ENCODE peak calls at places on chromosomes 6 and 20, in eight cellular contexts. One of them, this sample, is unnamed.

GRCh38 chr6:48764261-48764660 is 653.3 kb upstream of the PTCHD4 start:
- DNase-seq in upper lobe of left lung: no peak
- DNase-seq in neural progenitor cell: no peak
- DNase-seq in natural killer cell: no peak
- DNase-seq in fibroblast of lung: peak
- DNase-seq in psoas muscle: no peak
- DNase-seq in left lung: no peak
- DNase-seq in left ventricle myocardium inferior: no peak
- DNase-seq in this sample: no peak

GRCh38 chr6:117531758-117532276 is 49.3 kb downstream of the DCBLD1 start:
- DNase-seq in upper lobe of left lung: no peak
- DNase-seq in neural progenitor cell: no peak
- DNase-seq in natural killer cell: no peak
- DNase-seq in fibroblast of lung: no peak
- DNase-seq in psoas muscle: no peak
- DNase-seq in left lung: no peak
- DNase-seq in left ventricle myocardium inferior: no peak
- DNase-seq in this sample: no peak

GRCh38 chr20:17688965-17689364 is 6.9 kb upstream of the RRBP1 start:
- DNase-seq in upper lobe of left lung: no peak
- DNase-seq in neural progenitor cell: no peak
- DNase-seq in natural killer cell: no peak
- DNase-seq in fibroblast of lung: peak
- DNase-seq in psoas muscle: no peak
- DNase-seq in left lung: no peak
- DNase-seq in left ventricle myocardium inferior: no peak
- DNase-seq in this sample: no peak

GRCh38 chr20:46647469-46647868 is 3.8 kb downstream of the SLC13A3 start:
- DNase-seq in upper lobe of left lung: no peak
- DNase-seq in neural progenitor cell: peak
- DNase-seq in natural killer cell: no peak
- DNase-seq in fibroblast of lung: no peak
- DNase-seq in psoas muscle: no peak
- DNase-seq in left lung: no peak
- DNase-seq in left ventricle myocardium inferior: no peak
- DNase-seq in this sample: no peak

GRCh38 chr20:16001286-16001685 is 572.0 kb downstream of the KIF16B start:
- DNase-seq in upper lobe of left lung: no peak
- DNase-seq in neural progenitor cell: no peak
- DNase-seq in natural killer cell: no peak
- DNase-seq in fibroblast of lung: peak
- DNase-seq in psoas muscle: no peak
- DNase-seq in left lung: no peak
- DNase-seq in left ventricle myocardium inferior: no peak
- DNase-seq in this sample: no peak

GRCh38 chr6:49606696-49607390 is 29.8 kb downstream of the RHAG start:
- DNase-seq in upper lobe of left lung: peak
- DNase-seq in neural progenitor cell: peak
- DNase-seq in natural killer cell: no peak
- DNase-seq in fibroblast of lung: peak
- DNase-seq in psoas muscle: no peak
- DNase-seq in left lung: no peak
- DNase-seq in left ventricle myocardium inferior: no peak
- DNase-seq in this sample: no peak

GRCh38 chr6:38180586-38180985 is 361.1 kb downstream of the ZFAND3 start:
- DNase-seq in upper lobe of left lung: peak
- DNase-seq in neural progenitor cell: no peak
- DNase-seq in natural killer cell: no peak
- DNase-seq in fibroblast of lung: no peak
- DNase-seq in psoas muscle: no peak
- DNase-seq in left lung: no peak
- DNase-seq in left ventricle myocardium inferior: no peak
- DNase-seq in this sample: no peak

GRCh38 chr6:24191346-24191745 is 65.3 kb downstream of the NRSN1 start:
- DNase-seq in upper lobe of left lung: no peak
- DNase-seq in neural progenitor cell: no peak
- DNase-seq in natural killer cell: no peak
- DNase-seq in fibroblast of lung: no peak
- DNase-seq in psoas muscle: no peak
- DNase-seq in left lung: no peak
- DNase-seq in left ventricle myocardium inferior: no peak
- DNase-seq in this sample: no peak

GRCh38 chr20:52572687-52573086 is 381.1 kb upstream of the ZFP64 start:
- DNase-seq in upper lobe of left lung: no peak
- DNase-seq in neural progenitor cell: no peak
- DNase-seq in natural killer cell: no peak
- DNase-seq in fibroblast of lung: peak
- DNase-seq in psoas muscle: no peak
- DNase-seq in left lung: no peak
- DNase-seq in left ventricle myocardium inferior: no peak
- DNase-seq in this sample: no peak

GRCh38 chr6:53647437-53648094 is 18.0 kb downstream of the KLHL31 start:
- DNase-seq in upper lobe of left lung: peak
- DNase-seq in neural progenitor cell: no peak
- DNase-seq in natural killer cell: peak
- DNase-seq in fibroblast of lung: peak
- DNase-seq in psoas muscle: no peak
- DNase-seq in left lung: no peak
- DNase-seq in left ventricle myocardium inferior: no peak
- DNase-seq in this sample: no peak

GRCh38 chr6:126054802-126055201 is 68.5 kb downstream of the TRMT11 start:
- DNase-seq in upper lobe of left lung: no peak
- DNase-seq in neural progenitor cell: no peak
- DNase-seq in natural killer cell: no peak
- DNase-seq in fibroblast of lung: no peak
- DNase-seq in psoas muscle: no peak
- DNase-seq in left lung: no peak
- DNase-seq in left ventricle myocardium inferior: no peak
- DNase-seq in this sample: no peak

GRCh38 chr20:34074101-34074760 is 37.8 kb downstream of the EIF2S2 start:
- DNase-seq in upper lobe of left lung: no peak
- DNase-seq in neural progenitor cell: no peak
- DNase-seq in natural killer cell: no peak
- DNase-seq in fibroblast of lung: no peak
- DNase-seq in psoas muscle: no peak
- DNase-seq in left lung: no peak
- DNase-seq in left ventricle myocardium inferior: no peak
- DNase-seq in this sample: no peak

GRCh38 chr6:13307508-13307995 is 20.8 kb downstream of the TBC1D7 start:
- DNase-seq in upper lobe of left lung: peak
- DNase-seq in neural progenitor cell: no peak
- DNase-seq in natural killer cell: no peak
- DNase-seq in fibroblast of lung: peak
- DNase-seq in psoas muscle: no peak
- DNase-seq in left lung: peak
- DNase-seq in left ventricle myocardium inferior: no peak
- DNase-seq in this sample: no peak

GRCh38 chr6:75489025-75489424 is 4.6 kb downstream of the FILIP1 start:
- DNase-seq in upper lobe of left lung: no peak
- DNase-seq in neural progenitor cell: no peak
- DNase-seq in natural killer cell: no peak
- DNase-seq in fibroblast of lung: peak
- DNase-seq in psoas muscle: no peak
- DNase-seq in left lung: no peak
- DNase-seq in left ventricle myocardium inferior: no peak
- DNase-seq in this sample: no peak

GRCh38 chr6:149060300-149060984 is 257.1 kb upstream of the TAB2 start:
- DNase-seq in upper lobe of left lung: peak
- DNase-seq in neural progenitor cell: no peak
- DNase-seq in natural killer cell: peak
- DNase-seq in fibroblast of lung: peak
- DNase-seq in psoas muscle: no peak
- DNase-seq in left lung: no peak
- DNase-seq in left ventricle myocardium inferior: peak
- DNase-seq in this sample: peak

GRCh38 chr6:136784910-136785746 is 7.1 kb downstream of the MAP3K5 start:
- DNase-seq in upper lobe of left lung: peak
- DNase-seq in neural progenitor cell: no peak
- DNase-seq in natural killer cell: no peak
- DNase-seq in fibroblast of lung: peak
- DNase-seq in psoas muscle: peak
- DNase-seq in left lung: peak
- DNase-seq in left ventricle myocardium inferior: peak
- DNase-seq in this sample: no peak

GRCh38 chr6:3887150-3887700 is 38.1 kb downstream of the FAM50B start:
- DNase-seq in upper lobe of left lung: no peak
- DNase-seq in neural progenitor cell: no peak
- DNase-seq in natural killer cell: no peak
- DNase-seq in fibroblast of lung: peak
- DNase-seq in psoas muscle: no peak
- DNase-seq in left lung: no peak
- DNase-seq in left ventricle myocardium inferior: no peak
- DNase-seq in this sample: no peak

GRCh38 chr6:3882865-3883264 is 33.7 kb downstream of the FAM50B start:
- DNase-seq in upper lobe of left lung: no peak
- DNase-seq in neural progenitor cell: no peak
- DNase-seq in natural killer cell: no peak
- DNase-seq in fibroblast of lung: peak
- DNase-seq in psoas muscle: no peak
- DNase-seq in left lung: no peak
- DNase-seq in left ventricle myocardium inferior: no peak
- DNase-seq in this sample: no peak

GRCh38 chr6:3888153-3888957 is 39.2 kb downstream of the FAM50B start:
- DNase-seq in upper lobe of left lung: no peak
- DNase-seq in neural progenitor cell: no peak
- DNase-seq in natural killer cell: no peak
- DNase-seq in fibroblast of lung: peak
- DNase-seq in psoas muscle: peak
- DNase-seq in left lung: no peak
- DNase-seq in left ventricle myocardium inferior: peak
- DNase-seq in this sample: no peak

GRCh38 chr6:3884007-3884745 is 35.0 kb downstream of the FAM50B start:
- DNase-seq in upper lobe of left lung: no peak
- DNase-seq in neural progenitor cell: no peak
- DNase-seq in natural killer cell: no peak
- DNase-seq in fibroblast of lung: peak
- DNase-seq in psoas muscle: no peak
- DNase-seq in left lung: no peak
- DNase-seq in left ventricle myocardium inferior: no peak
- DNase-seq in this sample: no peak

GRCh38 chr6:3885262-3886036 is 36.3 kb downstream of the FAM50B start:
- DNase-seq in upper lobe of left lung: no peak
- DNase-seq in neural progenitor cell: no peak
- DNase-seq in natural killer cell: no peak
- DNase-seq in fibroblast of lung: no peak
- DNase-seq in psoas muscle: peak
- DNase-seq in left lung: no peak
- DNase-seq in left ventricle myocardium inferior: no peak
- DNase-seq in this sample: no peak
- TF ChIP-seq CTCF in upper lobe of left lung: no peak
- TF ChIP-seq CTCF in neural progenitor cell: peak
- TF ChIP-seq CTCF in natural killer cell: no peak
- TF ChIP-seq CTCF in fibroblast of lung: no peak
- TF ChIP-seq CTCF in psoas muscle: peak
- TF ChIP-seq CTCF in left lung: no peak
- TF ChIP-seq CTCF in left ventricle myocardium inferior: peak
- TF ChIP-seq CTCF in this sample: no peak

GRCh38 chr20:37510226-37510625 is 10.8 kb upstream of the NNAT start:
- DNase-seq in upper lobe of left lung: no peak
- DNase-seq in neural progenitor cell: no peak
- DNase-seq in natural killer cell: no peak
- DNase-seq in fibroblast of lung: no peak
- DNase-seq in psoas muscle: no peak
- DNase-seq in left lung: no peak
- DNase-seq in left ventricle myocardium inferior: no peak
- DNase-seq in this sample: no peak
- TF ChIP-seq CTCF in upper lobe of left lung: no peak
- TF ChIP-seq CTCF in neural progenitor cell: no peak
- TF ChIP-seq CTCF in natural killer cell: no peak
- TF ChIP-seq CTCF in fibroblast of lung: no peak
- TF ChIP-seq CTCF in psoas muscle: no peak
- TF ChIP-seq CTCF in left lung: no peak
- TF ChIP-seq CTCF in left ventricle myocardium inferior: no peak
- TF ChIP-seq CTCF in this sample: no peak

GRCh38 chr6:138403801-138404665 is at the start of gene HEBP2:
- DNase-seq in upper lobe of left lung: peak
- DNase-seq in neural progenitor cell: peak
- DNase-seq in natural killer cell: peak
- DNase-seq in fibroblast of lung: peak
- DNase-seq in psoas muscle: peak
- DNase-seq in left lung: peak
- DNase-seq in left ventricle myocardium inferior: peak
- DNase-seq in this sample: peak
- TF ChIP-seq CTCF in upper lobe of left lung: peak
- TF ChIP-seq CTCF in neural progenitor cell: peak
- TF ChIP-seq CTCF in natural killer cell: peak
- TF ChIP-seq CTCF in fibroblast of lung: peak
- TF ChIP-seq CTCF in psoas muscle: peak
- TF ChIP-seq CTCF in left lung: peak
- TF ChIP-seq CTCF in left ventricle myocardium inferior: peak
- TF ChIP-seq CTCF in this sample: no peak

GRCh38 chr6:89411019-89411268 is 1.1 kb downstream of the RRAGD start:
- DNase-seq in upper lobe of left lung: peak
- DNase-seq in neural progenitor cell: no peak
- DNase-seq in natural killer cell: no peak
- DNase-seq in fibroblast of lung: no peak
- DNase-seq in psoas muscle: no peak
- DNase-seq in left lung: no peak
- DNase-seq in left ventricle myocardium inferior: no peak
- DNase-seq in this sample: no peak

GRCh38 chr6:89412071-89413005 is at the start of gene RRAGD:
- DNase-seq in upper lobe of left lung: peak
- DNase-seq in neural progenitor cell: peak
- DNase-seq in natural killer cell: peak
- DNase-seq in fibroblast of lung: no peak
- DNase-seq in psoas muscle: peak
- DNase-seq in left lung: peak
- DNase-seq in left ventricle myocardium inferior: peak
- DNase-seq in this sample: peak

GRCh38 chr6:89411269-89412070 is 603 bp downstream of the RRAGD start:
- DNase-seq in upper lobe of left lung: peak
- DNase-seq in neural progenitor cell: peak
- DNase-seq in natural killer cell: peak
- DNase-seq in fibroblast of lung: no peak
- DNase-seq in psoas muscle: peak
- DNase-seq in left lung: peak
- DNase-seq in left ventricle myocardium inferior: peak
- DNase-seq in this sample: peak

GRCh38 chr6:89410231-89411018 is 1.6 kb downstream of the RRAGD start:
- DNase-seq in upper lobe of left lung: no peak
- DNase-seq in neural progenitor cell: peak
- DNase-seq in natural killer cell: no peak
- DNase-seq in fibroblast of lung: no peak
- DNase-seq in psoas muscle: no peak
- DNase-seq in left lung: no peak
- DNase-seq in left ventricle myocardium inferior: no peak
- DNase-seq in this sample: no peak

DNA sequence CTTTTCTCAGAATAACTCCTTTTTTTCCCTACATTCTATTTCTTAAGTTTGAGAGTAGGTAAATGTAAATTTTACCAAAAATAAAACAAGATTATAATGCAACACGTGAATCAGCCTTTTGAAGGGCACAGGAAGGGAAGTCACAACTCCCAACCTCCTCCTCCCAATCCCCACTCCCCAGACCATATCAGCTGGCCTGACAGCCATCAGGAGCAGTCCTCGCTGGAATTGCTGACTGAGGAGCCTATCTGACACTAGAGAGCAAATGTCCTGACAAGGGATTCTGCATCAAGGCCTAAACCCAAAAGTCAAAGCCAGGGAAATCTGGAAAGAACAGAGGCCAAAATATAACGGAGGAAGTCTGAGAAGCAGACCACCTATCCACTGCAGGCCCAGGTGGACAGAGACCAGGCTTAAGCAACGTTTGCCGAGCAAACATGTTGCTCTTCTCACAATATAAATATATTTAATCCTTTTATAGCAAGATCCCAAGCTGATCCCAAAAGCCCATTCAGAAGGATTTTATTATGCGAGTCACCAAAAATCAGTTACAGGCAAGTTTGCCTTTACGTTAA is 2.5 kb downstream of the RRAGD start:
- DNase-seq in upper lobe of left lung: no peak
- DNase-seq in neural progenitor cell: no peak
- DNase-seq in natural killer cell: no peak
- DNase-seq in fibroblast of lung: no peak
- DNase-seq in psoas muscle: no peak
- DNase-seq in left lung: no peak
- DNase-seq in left ventricle myocardium inferior: peak
- DNase-seq in this sample: no peak
- TF ChIP-seq CTCF in upper lobe of left lung: no peak
- TF ChIP-seq CTCF in neural progenitor cell: no peak
- TF ChIP-seq CTCF in natural killer cell: no peak
- TF ChIP-seq CTCF in fibroblast of lung: no peak
- TF ChIP-seq CTCF in psoas muscle: no peak
- TF ChIP-seq CTCF in left lung: no peak
- TF ChIP-seq CTCF in left ventricle myocardium inferior: no peak
- TF ChIP-seq CTCF in this sample: no peak

This sample was measured in activated B cell treated with CpG ODN at 0.5 μM for 24 hours.